ENCODE peak calls at places on chromosomes 6 and 20, in six cellular contexts. L is IMR-90, A is cardiac muscle cell, D is uterus, G is H1, Y is fibroblast of lung. P is an unnamed sample.

GRCh38 chr6:142952614-142953013 is 7.6 kb upstream of the HIVEP2 start:
- DNase-seq in G (no peak), D (no peak), Y (no peak), L (no peak), A (no peak), P (no peak)

GRCh38 chr6:38133932-38134703 is 314.6 kb downstream of the ZFAND3 start:
- DNase-seq in Y (no peak), D (no peak), L (no peak), G (no peak), A (no peak), P (no peak)

GRCh38 chr6:21138359-21139094 is 455.0 kb upstream of the SOX4 start:
- DNase-seq in D (no peak), A (no peak), G (no peak), Y (no peak), L (no peak), P (no peak)

GRCh38 chr6:32692019-32692418 is 25.6 kb upstream of the HLA-DQB1 start:
- DNase-seq in D (peak; percentile 17), Y (no peak), A (peak; percentile 19), G (peak; percentile 2), L (no peak), P (no peak)

GRCh38 chr20:3843490-3843889 is 3.1 kb upstream of the MAVS start:
- DNase-seq in L (peak; percentile 84), Y (peak; percentile 91), A (no peak), D (no peak), G (no peak), P (no peak)

GRCh38 chr6:145815351-145815772 is 767 bp upstream of the FBXO30 start:
- DNase-seq in G (no peak), D (no peak), A (no peak), Y (peak; percentile 21), L (peak; percentile 8), P (no peak)

GRCh38 chr6:148164645-148165044 is 178.0 kb upstream of the SASH1 start:
- DNase-seq in D (no peak), Y (no peak), A (no peak), G (no peak), L (no peak), P (no peak)

GRCh38 chr6:29908710-29909109 is 33.6 kb upstream of the HLA-A start:
- DNase-seq in A (no peak), G (no peak), D (no peak), Y (no peak), L (no peak), P (peak; percentile 15)

GRCh38 chr6:72654101-72654618 is 32.3 kb downstream of the KCNQ5 start:
- DNase-seq in A (no peak), L (no peak), D (no peak), Y (no peak), G (no peak), P (no peak)

GRCh38 chr6:140230282-140230681 is 855.8 kb upstream of the CITED2 start:
- DNase-seq in A (no peak), L (no peak), G (no peak), D (no peak), Y (no peak), P (no peak)

GRCh38 chr6:111715321-111715720 is 109.6 kb upstream of the TRAF3IP2 start:
- DNase-seq in L (no peak), A (no peak), D (no peak), Y (no peak), G (no peak), P (no peak)

GRCh38 chr20:54648421-54649142 is 173.2 kb downstream of the DOK5 start:
- DNase-seq in D (no peak), G (no peak), A (no peak), L (no peak), Y (no peak), P (no peak)

GRCh38 chr6:12555267-12555666 is 161.3 kb upstream of the PHACTR1 start:
- DNase-seq in L (peak; percentile 61), G (no peak), Y (no peak), D (no peak), A (no peak), P (no peak)

GRCh38 chr6:20404641-20405032 is 3.0 kb downstream of the E2F3 start:
- DNase-seq in Y (peak; percentile 74), D (no peak), A (peak; percentile 73), G (no peak), L (peak; percentile 81), P (no peak)

GRCh38 chr20:44218441-44218840 is 7.9 kb upstream of the OSER1 start:
- DNase-seq in G (no peak), L (no peak), A (no peak), Y (no peak), D (no peak), P (no peak)

GRCh38 chr20:45860573-45861011 is 3.2 kb downstream of the ZSWIM3 start:
- DNase-seq in G (no peak), L (peak; percentile 50), A (no peak), Y (no peak), D (no peak), P (no peak)

GRCh38 chr6:162416307-162416706 is 311.3 kb downstream of the PRKN start:
- DNase-seq in G (no peak), L (no peak), D (no peak), Y (no peak), A (no peak), P (no peak)

GRCh38 chr20:31870703-31871601 is 518 bp downstream of the TTLL9 start:
- DNase-seq in D (no peak), L (no peak), Y (no peak), G (no peak), A (no peak), P (no peak)

GRCh38 chr6:160690458-160690857 is 11.6 kb upstream of the PLG start:
- DNase-seq in A (no peak), Y (no peak), G (no peak), D (no peak), L (no peak), P (no peak)

GRCh38 chr6:160697826-160698225 is 4.2 kb upstream of the PLG start:
- DNase-seq in D (no peak), G (no peak), A (no peak), L (no peak), Y (no peak), P (no peak)

GRCh38 chr6:160691617-160692016 is 10.4 kb upstream of the PLG start:
- DNase-seq in L (no peak), G (no peak), D (no peak), A (no peak), Y (no peak), P (no peak)

DNA sequence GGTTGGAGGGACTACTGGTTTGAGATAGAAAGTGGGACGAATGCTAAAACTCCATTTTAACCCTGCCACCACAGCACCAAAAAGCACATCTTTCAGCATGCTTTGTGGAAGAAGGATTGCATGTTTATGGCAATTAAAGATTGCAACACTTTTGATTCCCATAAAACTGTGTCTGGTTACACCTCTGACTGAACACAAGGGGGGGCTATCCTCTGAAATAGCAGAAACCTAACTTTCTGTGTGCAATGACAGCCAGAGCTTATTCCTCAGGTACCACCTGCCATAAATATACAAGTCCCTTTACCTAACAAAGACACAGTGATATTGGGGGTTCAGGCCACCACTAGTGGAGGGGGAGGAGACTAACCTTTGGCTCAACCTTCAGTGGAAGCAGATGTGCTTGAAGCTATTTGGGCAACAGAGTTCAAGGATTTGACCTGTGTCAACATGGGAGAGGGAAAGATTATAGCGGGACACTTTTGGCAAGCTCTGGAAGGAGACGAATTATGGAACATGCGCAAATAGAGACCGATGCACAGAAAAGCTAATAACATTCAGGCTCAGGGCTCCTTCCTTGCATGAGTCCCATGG is 9.6 kb upstream of the PLG start:
- DNase-seq in L (no peak), G (no peak), D (no peak), Y (no peak), A (no peak), P (no peak)
- TF ChIP-seq CTCF in L (no peak), G (peak; percentile 51), D (no peak), Y (no peak), A (no peak), P (no peak)

DNA sequence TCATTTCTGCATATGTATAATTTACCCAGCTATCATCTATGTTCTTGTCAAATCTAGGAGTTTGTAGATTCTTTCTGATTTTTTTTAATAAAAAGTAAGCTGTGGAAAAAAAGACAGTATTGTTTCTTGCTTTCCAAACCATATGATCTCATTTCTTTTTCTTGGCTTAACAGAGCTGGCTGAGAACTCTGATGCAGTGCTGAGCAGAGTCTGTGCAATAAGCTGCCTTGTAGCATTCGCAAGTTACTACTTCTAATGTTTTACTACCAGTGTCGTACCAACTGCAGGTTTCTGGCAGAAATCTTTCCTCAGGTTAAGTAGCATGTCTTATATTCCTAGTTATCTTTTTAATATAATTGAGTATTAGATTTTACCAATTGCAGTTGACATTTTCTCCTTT is 15.6 kb downstream of the RRBP1 start:
- DNase-seq in D (no peak), L (peak; percentile 60), G (no peak), Y (peak; percentile 60), A (no peak), P (peak; percentile 59)
- H3K27ac ChIP-seq in D (peak overlapping the region; percentile 24), L (no peak overlapping the region), G (no peak overlapping the region), Y (no peak overlapping the region), A (no peak overlapping the region), P (peak overlapping the region; percentile 0)

DNA sequence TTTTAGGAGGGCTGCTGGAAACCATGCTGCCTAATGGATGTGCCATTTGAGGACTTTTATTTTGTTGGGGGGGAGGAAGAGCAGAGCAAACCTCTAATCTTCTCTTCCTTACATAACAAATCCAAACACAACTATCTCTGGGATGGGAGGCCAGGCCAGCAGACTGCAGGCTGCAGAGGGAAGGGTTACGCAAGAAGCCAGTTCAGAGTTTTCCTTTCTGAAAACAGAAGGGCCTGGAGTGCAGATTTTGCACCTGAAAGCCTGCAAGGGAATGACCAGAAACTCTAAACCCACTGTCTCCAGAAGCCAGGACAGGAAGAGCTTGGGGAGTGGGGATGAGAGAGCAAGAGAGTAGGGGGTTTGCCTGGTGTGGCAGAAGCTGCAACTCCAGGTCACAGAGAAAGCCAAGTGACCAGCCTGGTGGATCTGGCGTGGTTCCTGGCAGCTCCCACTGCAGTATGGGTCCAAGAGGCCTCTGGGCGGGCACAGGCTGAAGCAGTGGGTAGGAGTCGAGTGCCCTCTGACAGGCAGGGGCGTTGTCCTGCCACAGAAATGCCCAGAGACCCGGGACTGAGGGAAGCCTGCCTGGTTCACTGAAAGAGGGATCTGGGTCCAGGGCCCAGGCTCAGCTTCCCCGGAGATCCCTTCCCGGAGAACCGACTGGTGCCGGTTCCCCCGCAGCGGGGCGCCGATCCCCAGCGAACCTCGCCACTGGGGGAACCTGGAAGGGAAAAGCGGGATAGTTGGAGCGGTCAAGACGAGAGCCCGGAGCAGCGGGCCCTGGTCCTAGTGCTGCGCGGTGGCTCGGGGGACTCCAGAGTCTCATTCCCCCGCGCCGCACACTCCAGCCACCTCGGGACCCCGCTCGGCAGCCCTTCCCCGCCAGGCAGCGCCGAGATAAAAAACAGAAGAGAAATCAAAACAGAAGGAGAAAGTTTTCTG is 6.7 kb downstream of the MAFB start:
- DNase-seq in G (no peak), D (no peak), L (no peak), A (no peak), Y (peak; percentile 31), P (no peak)
- H3K4me3 ChIP-seq in G (peak overlapping the region; percentile 41), D (no peak overlapping the region), L (no peak overlapping the region), A (peak overlapping the region; percentile 32), Y (no peak overlapping the region), P (peak overlapping the region; percentile 52)

GRCh38 chr20:19789009-19789408 is 31.0 kb downstream of the RIN2 start:
- DNase-seq in D (no peak), G (no peak), L (no peak), A (no peak), Y (no peak), P (no peak)

GRCh38 chr20:19791887-19792286 is 33.8 kb downstream of the RIN2 start:
- DNase-seq in A (no peak), G (no peak), Y (no peak), L (no peak), D (no peak), P (no peak)

GRCh38 chr20:19786311-19786710 is 28.3 kb downstream of the RIN2 start:
- DNase-seq in L (peak; percentile 92), G (no peak), D (no peak), A (no peak), Y (peak; percentile 90), P (no peak)

GRCh38 chr20:19787366-19787765 is 29.3 kb downstream of the RIN2 start:
- DNase-seq in L (no peak), D (no peak), Y (no peak), A (no peak), G (no peak), P (no peak)

GRCh38 chr20:19789446-19789845 is 31.4 kb downstream of the RIN2 start:
- DNase-seq in L (no peak), Y (no peak), A (no peak), D (no peak), G (no peak), P (no peak)
- TF ChIP-seq CTCF in L (no peak), Y (no peak), A (no peak), D (no peak), G (peak; percentile 44), P (no peak)